ENCODE peak calls at places on chromosome X, in seven cellular contexts. One of them, this sample, is unnamed.

GRCh38 chrX:107730991-107731766 is 44.4 kb downstream of the TSC22D3 start:
- DNase-seq in neural progenitor cell: no peak
- DNase-seq in cardiac muscle cell: no peak
- DNase-seq in choroid plexus epithelial cell: no peak
- DNase-seq in CD8-positive, alpha-beta T cell: no peak
- DNase-seq in transverse colon: no peak
- DNase-seq in epithelial cell of proximal tubule: no peak
- DNase-seq in this sample: no peak

GRCh38 chrX:6574762-6575161 is 39.8 kb upstream of the VCX3A start:
- DNase-seq in neural progenitor cell: peak; percentile 15
- DNase-seq in cardiac muscle cell: no peak
- DNase-seq in choroid plexus epithelial cell: no peak
- DNase-seq in CD8-positive, alpha-beta T cell: no peak
- DNase-seq in transverse colon: no peak
- DNase-seq in epithelial cell of proximal tubule: no peak
- DNase-seq in this sample: no peak

GRCh38 chrX:46029777-46030176 is 515.4 kb downstream of the ZNF674 start:
- DNase-seq in neural progenitor cell: no peak
- DNase-seq in cardiac muscle cell: no peak
- DNase-seq in choroid plexus epithelial cell: no peak
- DNase-seq in CD8-positive, alpha-beta T cell: no peak
- DNase-seq in transverse colon: no peak
- DNase-seq in epithelial cell of proximal tubule: no peak
- DNase-seq in this sample: no peak

GRCh38 chrX:22135994-22136684 is 104.0 kb downstream of the PHEX start:
- DNase-seq in neural progenitor cell: peak; percentile 67
- DNase-seq in cardiac muscle cell: peak; percentile 59
- DNase-seq in choroid plexus epithelial cell: peak; percentile 65
- DNase-seq in CD8-positive, alpha-beta T cell: no peak
- DNase-seq in transverse colon: no peak
- DNase-seq in epithelial cell of proximal tubule: peak; percentile 84
- DNase-seq in this sample: no peak

GRCh38 chrX:86806786-86807185 is 658.5 kb downstream of the DACH2 start:
- DNase-seq in neural progenitor cell: peak; percentile 40
- DNase-seq in cardiac muscle cell: no peak
- DNase-seq in choroid plexus epithelial cell: peak; percentile 8
- DNase-seq in CD8-positive, alpha-beta T cell: no peak
- DNase-seq in transverse colon: no peak
- DNase-seq in epithelial cell of proximal tubule: no peak
- DNase-seq in this sample: no peak

GRCh38 chrX:2589186-2590020 is 88.6 kb upstream of the DHRSX start:
- DNase-seq in neural progenitor cell: no peak
- DNase-seq in cardiac muscle cell: no peak
- DNase-seq in choroid plexus epithelial cell: no peak
- DNase-seq in CD8-positive, alpha-beta T cell: no peak
- DNase-seq in transverse colon: no peak
- DNase-seq in epithelial cell of proximal tubule: no peak
- DNase-seq in this sample: no peak

GRCh38 chrX:151416521-151417048 is 19.6 kb downstream of the VMA21 start:
- DNase-seq in neural progenitor cell: no peak
- DNase-seq in cardiac muscle cell: no peak
- DNase-seq in choroid plexus epithelial cell: no peak
- DNase-seq in CD8-positive, alpha-beta T cell: no peak
- DNase-seq in transverse colon: no peak
- DNase-seq in epithelial cell of proximal tubule: no peak
- DNase-seq in this sample: no peak

GRCh38 chrX:133415276-133416105 is at the start of gene GPC4:
- DNase-seq in neural progenitor cell: peak; percentile 74
- DNase-seq in cardiac muscle cell: peak; percentile 38
- DNase-seq in choroid plexus epithelial cell: peak; percentile 41
- DNase-seq in CD8-positive, alpha-beta T cell: no peak
- DNase-seq in transverse colon: peak; percentile 76
- DNase-seq in epithelial cell of proximal tubule: no peak
- DNase-seq in this sample: peak; percentile 82

GRCh38 chrX:18885317-18886004 is 98.5 kb downstream of the PHKA2 start:
- DNase-seq in neural progenitor cell: no peak
- DNase-seq in cardiac muscle cell: peak; percentile 44
- DNase-seq in choroid plexus epithelial cell: peak; percentile 43
- DNase-seq in CD8-positive, alpha-beta T cell: no peak
- DNase-seq in transverse colon: no peak
- DNase-seq in epithelial cell of proximal tubule: no peak
- DNase-seq in this sample: peak; percentile 79

GRCh38 chrX:152231106-152231505 is 92.7 kb upstream of the MAGEA10 start:
- DNase-seq in neural progenitor cell: no peak
- DNase-seq in cardiac muscle cell: no peak
- DNase-seq in choroid plexus epithelial cell: no peak
- DNase-seq in CD8-positive, alpha-beta T cell: no peak
- DNase-seq in transverse colon: no peak
- DNase-seq in epithelial cell of proximal tubule: no peak
- DNase-seq in this sample: no peak

GRCh38 chrX:152876931-152877840 is 20.7 kb upstream of the ZNF185 start:
- DNase-seq in neural progenitor cell: no peak
- DNase-seq in cardiac muscle cell: no peak
- DNase-seq in choroid plexus epithelial cell: no peak
- DNase-seq in CD8-positive, alpha-beta T cell: no peak
- DNase-seq in transverse colon: no peak
- DNase-seq in epithelial cell of proximal tubule: no peak
- DNase-seq in this sample: no peak

GRCh38 chrX:58025979-58026378 is 115.7 kb upstream of the ZXDA start:
- DNase-seq in neural progenitor cell: peak; percentile 9
- DNase-seq in cardiac muscle cell: peak; percentile 2
- DNase-seq in choroid plexus epithelial cell: peak; percentile 30
- DNase-seq in CD8-positive, alpha-beta T cell: peak; percentile 27
- DNase-seq in transverse colon: peak; percentile 27
- DNase-seq in epithelial cell of proximal tubule: no peak
- DNase-seq in this sample: no peak

GRCh38 chrX:7214251-7214650 is 66.3 kb upstream of the PUDP start:
- DNase-seq in neural progenitor cell: no peak
- DNase-seq in cardiac muscle cell: no peak
- DNase-seq in choroid plexus epithelial cell: no peak
- DNase-seq in CD8-positive, alpha-beta T cell: no peak
- DNase-seq in transverse colon: no peak
- DNase-seq in epithelial cell of proximal tubule: no peak
- DNase-seq in this sample: no peak

GRCh38 chrX:17511556-17511955 is 136.6 kb downstream of the NHS start:
- DNase-seq in neural progenitor cell: no peak
- DNase-seq in cardiac muscle cell: no peak
- DNase-seq in choroid plexus epithelial cell: no peak
- DNase-seq in CD8-positive, alpha-beta T cell: no peak
- DNase-seq in transverse colon: no peak
- DNase-seq in epithelial cell of proximal tubule: no peak
- DNase-seq in this sample: no peak

GRCh38 chrX:140092121-140092520 is 126.8 kb upstream of the CXorf66 start:
- DNase-seq in neural progenitor cell: no peak
- DNase-seq in cardiac muscle cell: no peak
- DNase-seq in choroid plexus epithelial cell: no peak
- DNase-seq in CD8-positive, alpha-beta T cell: no peak
- DNase-seq in transverse colon: no peak
- DNase-seq in epithelial cell of proximal tubule: no peak
- DNase-seq in this sample: no peak

GRCh38 chrX:140088438-140088837 is 123.1 kb upstream of the CXorf66 start:
- DNase-seq in neural progenitor cell: no peak
- DNase-seq in cardiac muscle cell: no peak
- DNase-seq in choroid plexus epithelial cell: no peak
- DNase-seq in CD8-positive, alpha-beta T cell: no peak
- DNase-seq in transverse colon: no peak
- DNase-seq in epithelial cell of proximal tubule: no peak
- DNase-seq in this sample: no peak

GRCh38 chrX:140091276-140091886 is 126.1 kb upstream of the CXorf66 start:
- DNase-seq in neural progenitor cell: peak; percentile 67
- DNase-seq in cardiac muscle cell: peak; percentile 12
- DNase-seq in choroid plexus epithelial cell: no peak
- DNase-seq in CD8-positive, alpha-beta T cell: no peak
- DNase-seq in transverse colon: peak; percentile 8
- DNase-seq in epithelial cell of proximal tubule: no peak
- DNase-seq in this sample: no peak

GRCh38 chrX:140087865-140088264 is 122.5 kb upstream of the CXorf66 start:
- DNase-seq in neural progenitor cell: peak; percentile 54
- DNase-seq in cardiac muscle cell: no peak
- DNase-seq in choroid plexus epithelial cell: no peak
- DNase-seq in CD8-positive, alpha-beta T cell: no peak
- DNase-seq in transverse colon: no peak
- DNase-seq in epithelial cell of proximal tubule: no peak
- DNase-seq in this sample: no peak

DNA sequence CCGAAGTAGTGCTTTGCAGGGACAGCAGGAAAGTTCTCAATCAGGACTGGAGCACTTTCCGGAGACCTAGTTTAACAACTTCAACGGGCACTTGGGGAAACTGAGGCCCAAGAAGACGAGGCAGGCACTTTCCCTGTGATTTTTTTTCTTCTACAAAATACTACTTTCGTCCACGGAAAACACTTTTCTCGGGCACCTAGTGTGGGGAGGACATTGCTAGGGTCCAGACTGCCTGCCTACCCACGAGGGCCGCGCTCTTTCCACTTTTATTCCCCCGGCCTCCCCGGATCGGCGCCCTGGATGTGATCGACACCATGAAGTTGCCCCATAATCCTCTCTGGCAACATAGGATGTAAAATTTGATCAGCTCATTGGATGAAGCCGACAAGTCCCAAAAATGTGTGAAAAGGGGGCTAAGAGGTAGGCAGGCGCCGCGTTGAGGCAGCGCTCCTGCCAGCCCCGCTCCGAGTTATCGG is 125.5 kb upstream of the CXorf66 start:
- DNase-seq in neural progenitor cell: no peak
- DNase-seq in cardiac muscle cell: no peak
- DNase-seq in choroid plexus epithelial cell: no peak
- DNase-seq in CD8-positive, alpha-beta T cell: no peak
- DNase-seq in transverse colon: no peak
- DNase-seq in epithelial cell of proximal tubule: no peak
- DNase-seq in this sample: no peak
- H3K4me3 ChIP-seq in neural progenitor cell: peak overlapping the region; percentile 47
- H3K4me3 ChIP-seq in cardiac muscle cell: peak overlapping the region; percentile 41
- H3K4me3 ChIP-seq in choroid plexus epithelial cell: peak overlapping the region; percentile 36
- H3K4me3 ChIP-seq in CD8-positive, alpha-beta T cell: no peak overlapping the region
- H3K4me3 ChIP-seq in transverse colon: no peak overlapping the region
- H3K4me3 ChIP-seq in epithelial cell of proximal tubule: peak overlapping the region; percentile 37
- H3K4me3 ChIP-seq in this sample: peak overlapping the region; percentile 58

DNA sequence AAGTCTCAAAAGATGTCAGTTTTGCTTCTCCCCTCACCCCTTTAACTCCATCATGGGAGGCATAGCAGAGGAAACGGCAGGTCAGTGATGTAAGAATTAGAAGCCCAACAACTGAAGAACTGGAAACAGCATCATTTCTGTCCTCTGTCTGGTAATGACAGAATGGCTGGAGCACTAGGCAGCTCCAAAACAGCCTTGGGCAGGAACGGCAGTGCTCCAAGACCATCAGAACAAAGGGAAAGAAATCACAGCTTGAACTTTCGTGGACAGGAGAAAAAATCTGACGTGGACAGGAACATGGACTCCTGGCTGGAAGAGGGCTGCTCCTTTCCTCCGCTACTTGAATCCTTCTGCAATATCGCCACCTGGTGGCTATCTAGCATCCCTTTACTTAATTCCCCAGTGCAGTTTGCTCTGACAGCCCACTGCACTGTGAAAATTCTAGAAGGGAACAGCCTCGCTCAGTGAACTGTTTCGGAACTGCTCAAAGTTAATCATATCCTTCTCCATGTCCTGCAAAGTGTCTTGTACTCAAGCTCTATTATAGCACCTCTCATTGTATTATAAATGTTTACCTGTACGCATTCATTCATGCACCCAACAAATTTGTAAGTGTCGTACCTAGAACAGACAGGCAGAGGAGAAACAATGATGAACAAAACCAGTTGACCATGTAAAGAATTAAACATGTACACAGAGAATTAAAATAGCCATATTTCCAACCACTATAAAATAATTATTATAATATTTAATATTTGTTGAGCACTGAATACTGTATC is 20.4 kb downstream of the SLC25A53 start:
- DNase-seq in neural progenitor cell: peak; percentile 89
- DNase-seq in cardiac muscle cell: peak; percentile 92
- DNase-seq in choroid plexus epithelial cell: peak; percentile 95
- DNase-seq in CD8-positive, alpha-beta T cell: peak; percentile 58
- DNase-seq in transverse colon: peak; percentile 67
- DNase-seq in epithelial cell of proximal tubule: peak; percentile 60
- DNase-seq in this sample: peak; percentile 84
- H3K4me3 ChIP-seq in neural progenitor cell: peak overlapping the region; percentile 38
- H3K4me3 ChIP-seq in cardiac muscle cell: peak overlapping the region; percentile 28
- H3K4me3 ChIP-seq in choroid plexus epithelial cell: peak overlapping the region; percentile 58
- H3K4me3 ChIP-seq in CD8-positive, alpha-beta T cell: no peak overlapping the region
- H3K4me3 ChIP-seq in transverse colon: no peak overlapping the region
- H3K4me3 ChIP-seq in epithelial cell of proximal tubule: peak overlapping the region; percentile 50
- H3K4me3 ChIP-seq in this sample: peak overlapping the region; percentile 52

DNA sequence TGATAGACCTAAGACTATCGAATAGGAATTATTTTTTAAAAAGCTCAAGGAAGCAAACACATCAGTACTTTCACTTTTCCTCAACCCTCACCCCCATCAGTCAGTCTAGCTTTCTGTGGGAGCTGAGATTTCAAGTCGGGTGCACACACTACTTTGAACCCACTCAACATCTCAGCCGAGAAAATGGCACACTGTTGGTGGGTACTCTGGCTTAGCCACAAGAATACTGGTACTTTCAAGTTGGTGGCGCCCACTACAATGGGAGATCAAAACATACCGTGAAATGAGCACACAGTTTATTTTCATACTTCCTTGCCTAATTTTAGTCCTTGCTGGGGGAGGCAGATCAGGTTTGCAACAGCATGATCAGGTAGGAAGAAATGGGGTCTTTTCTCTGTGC is 10.2 kb downstream of the CD40LG start:
- DNase-seq in neural progenitor cell: no peak
- DNase-seq in cardiac muscle cell: no peak
- DNase-seq in choroid plexus epithelial cell: no peak
- DNase-seq in CD8-positive, alpha-beta T cell: no peak
- DNase-seq in transverse colon: no peak
- DNase-seq in epithelial cell of proximal tubule: no peak
- DNase-seq in this sample: no peak
- H3K4me3 ChIP-seq in neural progenitor cell: no peak overlapping the region
- H3K4me3 ChIP-seq in cardiac muscle cell: no peak overlapping the region
- H3K4me3 ChIP-seq in choroid plexus epithelial cell: no peak overlapping the region
- H3K4me3 ChIP-seq in CD8-positive, alpha-beta T cell: no peak overlapping the region
- H3K4me3 ChIP-seq in transverse colon: no peak overlapping the region
- H3K4me3 ChIP-seq in epithelial cell of proximal tubule: no peak overlapping the region
- H3K4me3 ChIP-seq in this sample: no peak overlapping the region

DNA sequence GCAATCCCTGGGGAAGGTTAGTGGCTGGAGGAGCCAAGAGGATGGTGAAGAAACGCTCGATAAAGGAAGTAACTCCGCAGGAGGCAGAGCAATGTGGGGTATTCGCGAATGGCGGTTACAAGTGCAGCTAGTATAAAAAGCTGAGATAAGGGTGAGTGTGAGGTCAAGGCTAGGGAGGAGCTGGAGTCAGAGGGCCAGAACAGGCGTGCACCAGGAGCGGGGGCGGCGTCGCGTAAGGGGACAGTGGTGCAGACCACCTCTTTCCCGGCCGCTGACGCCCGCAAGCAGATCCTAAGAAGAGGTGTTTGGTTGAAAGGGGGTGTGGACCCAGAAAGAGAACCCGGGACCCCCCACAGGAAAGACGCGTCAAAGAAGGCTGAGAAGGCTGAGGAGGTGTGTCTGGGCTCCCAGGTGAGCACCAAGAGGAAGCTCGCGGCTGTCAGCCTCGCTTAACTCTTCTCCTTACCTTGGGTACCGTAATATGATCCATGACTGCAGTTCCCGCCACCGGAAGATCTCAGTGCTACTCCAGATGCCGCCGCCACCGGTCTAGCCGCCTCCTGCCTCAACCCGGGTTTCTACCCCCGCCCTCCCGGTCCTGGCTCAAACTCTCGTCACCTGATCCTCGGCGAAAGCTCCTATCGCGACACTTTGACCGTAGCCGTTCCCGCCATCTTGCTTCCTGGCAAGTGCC is at the start of gene MTMR8:
- DNase-seq in neural progenitor cell: peak; percentile 84
- DNase-seq in cardiac muscle cell: peak; percentile 0
- DNase-seq in choroid plexus epithelial cell: peak; percentile 8
- DNase-seq in CD8-positive, alpha-beta T cell: peak; percentile 82
- DNase-seq in transverse colon: peak; percentile 83
- DNase-seq in epithelial cell of proximal tubule: no peak
- DNase-seq in this sample: peak; percentile 85
- H3K4me3 ChIP-seq in neural progenitor cell: peak within 1 kb of the TSS; percentile 44
- H3K4me3 ChIP-seq in cardiac muscle cell: peak within 1 kb of the TSS; percentile 40
- H3K4me3 ChIP-seq in choroid plexus epithelial cell: peak within 1 kb of the TSS; percentile 41
- H3K4me3 ChIP-seq in CD8-positive, alpha-beta T cell: peak within 1 kb of the TSS; percentile 60
- H3K4me3 ChIP-seq in transverse colon: peak within 1 kb of the TSS; percentile 49
- H3K4me3 ChIP-seq in epithelial cell of proximal tubule: peak within 1 kb of the TSS; percentile 78
- H3K4me3 ChIP-seq in this sample: peak within 1 kb of the TSS; percentile 79